ENCODE peak calls at places on chromosomes 16 and 17, in seven cellular contexts. A is breast epithelium, T is ovary, G is adrenal gland, Y is transverse colon, W is sigmoid colon, K is A549. S is an unnamed sample.

GRCh38 chr16:30925646-30926332 is 2.4 kb downstream of the FBXL19 start:
- DNase-seq in A (no peak), T (peak; percentile 36), G (no peak), Y (no peak), W (no peak), K (no peak), S (peak; percentile 85)

GRCh38 chr16:70751593-70751992 is 49.4 kb downstream of the VAC14 start:
- DNase-seq in A (no peak), T (no peak), G (no peak), Y (peak; percentile 33), W (no peak), K (no peak), S (peak; percentile 83)

GRCh38 chr16:31472559-31473203 is 729 bp downstream of the TGFB1I1 start:
- DNase-seq in A (peak; percentile 81), T (peak; percentile 96), G (peak; percentile 88), Y (peak; percentile 93), W (peak; percentile 99), K (peak; percentile 89), S (peak; percentile 80)

GRCh38 chr17:68821860-68822693 is 133.1 kb downstream of the ABCA8 start:
- DNase-seq in A (no peak), T (no peak), G (peak; percentile 54), Y (no peak), W (no peak), K (peak; percentile 77), S (no peak)

GRCh38 chr16:55349867-55350266 is 25.9 kb downstream of the IRX6 start:
- DNase-seq in A (no peak), T (no peak), G (no peak), Y (no peak), W (no peak), K (no peak), S (no peak)

GRCh38 chr17:77770331-77771105 is 188.0 kb upstream of the TNRC6C start:
- DNase-seq in A (no peak), T (no peak), G (no peak), Y (no peak), W (no peak), K (no peak), S (no peak)

GRCh38 chr17:77566151-77566550 is 392.4 kb upstream of the TNRC6C start:
- DNase-seq in A (peak; percentile 41), T (no peak), G (no peak), Y (no peak), W (no peak), K (no peak), S (peak; percentile 7)

GRCh38 chr16:49859139-49859947 is 3.4 kb upstream of the ZNF423 start:
- DNase-seq in A (no peak), T (peak; percentile 83), G (peak; percentile 60), Y (peak; percentile 67), W (peak; percentile 83), K (no peak), S (no peak)

GRCh38 chr16:46774743-46775177 is 26.6 kb upstream of the MYLK3 start:
- DNase-seq in A (no peak), T (no peak), G (no peak), Y (no peak), W (no peak), K (no peak), S (no peak)

GRCh38 chr17:64214950-64215349 is 48.1 kb downstream of the TEX2 start:
- DNase-seq in A (no peak), T (no peak), G (no peak), Y (no peak), W (no peak), K (no peak), S (no peak)

GRCh38 chr17:30380106-30380420 is 1.3 kb downstream of the CPD start:
- DNase-seq in A (no peak), T (no peak), G (no peak), Y (no peak), W (no peak), K (no peak), S (no peak)

GRCh38 chr16:49890876-49891275 is 35.0 kb upstream of the ZNF423 start:
- DNase-seq in A (no peak), T (no peak), G (no peak), Y (peak; percentile 72), W (no peak), K (no peak), S (no peak)

GRCh38 chr17:13541032-13541480 is 60.7 kb downstream of the HS3ST3A1 start:
- DNase-seq in A (no peak), T (peak; percentile 28), G (no peak), Y (no peak), W (no peak), K (peak; percentile 6), S (no peak)

GRCh38 chr16:58094791-58095574 is 34.2 kb downstream of the CFAP20 start:
- DNase-seq in A (no peak), T (no peak), G (no peak), Y (no peak), W (no peak), K (no peak), S (no peak)

GRCh38 chr16:23160574-23160973 is 11.3 kb upstream of the USP31 start:
- DNase-seq in A (no peak), T (no peak), G (no peak), Y (no peak), W (no peak), K (no peak), S (no peak)

GRCh38 chr16:23156110-23156509 is 6.9 kb upstream of the USP31 start:
- DNase-seq in A (no peak), T (no peak), G (no peak), Y (no peak), W (no peak), K (no peak), S (no peak)

GRCh38 chr16:23160082-23160481 is 10.8 kb upstream of the USP31 start:
- DNase-seq in A (no peak), T (no peak), G (no peak), Y (no peak), W (no peak), K (no peak), S (no peak)

GRCh38 chr16:23156946-23157460 is 7.8 kb upstream of the USP31 start:
- DNase-seq in A (no peak), T (no peak), G (no peak), Y (no peak), W (no peak), K (no peak), S (no peak)

DNA sequence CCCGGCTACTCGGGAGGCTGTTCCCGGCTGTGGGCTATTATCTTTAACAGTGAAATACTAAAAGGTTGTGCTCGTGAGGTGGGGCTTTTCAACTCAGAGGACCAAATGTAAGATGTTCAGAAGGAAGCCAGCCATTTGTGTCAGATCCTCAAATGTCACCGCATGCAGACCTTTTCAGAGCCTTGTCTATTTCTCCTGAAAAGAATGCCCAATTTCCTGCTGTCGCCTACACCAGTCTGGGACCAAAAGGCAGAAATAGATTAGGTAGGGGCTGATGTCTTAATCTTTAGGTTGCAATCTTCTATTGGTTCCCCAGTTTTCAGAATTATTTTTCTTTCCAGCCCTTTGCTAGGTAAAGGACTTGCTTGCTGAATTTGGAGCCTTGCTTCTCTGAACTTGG is 8.9 kb upstream of the USP31 start:
- DNase-seq in A (no peak), T (no peak), G (no peak), Y (no peak), W (no peak), K (no peak), S (no peak)
- TF ChIP-seq CTCF in A (no peak), T (no peak), G (no peak), Y (no peak), W (no peak), K (no peak), S (no peak)

GRCh38 chr16:12470311-12471229 is 333.1 kb downstream of the CPPED1 start:
- DNase-seq in A (no peak), T (peak; percentile 74), G (no peak), Y (no peak), W (peak; percentile 69), K (no peak), S (no peak)

GRCh38 chr16:12463961-12464360 is 339.7 kb downstream of the CPPED1 start:
- DNase-seq in A (no peak), T (no peak), G (no peak), Y (no peak), W (no peak), K (no peak), S (no peak)

GRCh38 chr16:12467418-12468210 is 336.1 kb downstream of the CPPED1 start:
- DNase-seq in A (no peak), T (no peak), G (no peak), Y (no peak), W (peak; percentile 50), K (no peak), S (no peak)

GRCh38 chr16:12471383-12471782 is 332.3 kb downstream of the CPPED1 start:
- DNase-seq in A (no peak), T (no peak), G (no peak), Y (no peak), W (peak; percentile 30), K (no peak), S (no peak)

GRCh38 chr16:12468552-12468951 is 335.1 kb downstream of the CPPED1 start:
- DNase-seq in A (no peak), T (no peak), G (no peak), Y (no peak), W (peak; percentile 46), K (no peak), S (no peak)
- H3K27ac ChIP-seq in A (no peak overlapping the region), T (no peak overlapping the region), G (no peak overlapping the region), Y (no peak overlapping the region), W (no peak overlapping the region), K (no peak overlapping the region), S (no peak overlapping the region)

DNA sequence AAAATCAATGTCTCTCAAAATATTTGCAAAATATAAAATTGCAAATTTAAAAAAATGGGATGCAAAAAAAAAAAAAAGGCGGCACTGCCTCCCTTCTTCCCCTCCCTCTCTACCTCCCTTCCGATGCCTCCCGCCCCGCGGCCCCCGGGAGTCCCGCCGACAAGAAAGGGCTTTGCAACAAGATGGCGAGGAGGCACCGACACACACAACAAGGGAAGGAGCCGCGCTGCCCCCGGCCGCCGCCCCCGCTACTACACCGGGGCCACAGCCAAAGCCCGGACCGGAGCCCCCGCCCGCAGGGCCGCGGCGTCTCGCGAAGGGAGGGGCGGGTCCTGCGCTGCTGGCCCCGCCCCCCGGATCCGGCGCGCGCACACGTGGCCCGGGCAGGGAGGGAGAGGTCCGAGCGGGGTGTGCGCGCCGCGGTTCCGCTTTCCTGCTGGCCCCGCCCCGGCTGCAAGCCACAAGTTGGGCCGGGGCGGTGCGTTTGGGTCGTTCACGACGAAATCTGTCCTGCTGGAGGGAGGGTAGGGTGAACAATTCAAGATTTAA is at the start of gene MNT:
- DNase-seq in A (peak; percentile 95), T (peak; percentile 92), G (peak; percentile 96), Y (peak; percentile 96), W (peak; percentile 98), K (peak; percentile 93), S (peak; percentile 99)
- TF ChIP-seq POLR2A in A (no peak), T (peak; percentile 76), G (peak; percentile 94), Y (peak; percentile 80), W (no peak), K (peak; percentile 18), S (peak; percentile 19)

GRCh38 chr16:80612461-80613017 is 71.7 kb downstream of the DYNLRB2 start:
- DNase-seq in A (no peak), T (no peak), G (no peak), Y (no peak), W (no peak), K (no peak), S (peak; percentile 50)

GRCh38 chr16:80615751-80616150 is 75.0 kb downstream of the DYNLRB2 start:
- DNase-seq in A (no peak), T (no peak), G (no peak), Y (no peak), W (no peak), K (no peak), S (no peak)

GRCh38 chr16:80611930-80612327 is 71.1 kb downstream of the DYNLRB2 start:
- DNase-seq in A (no peak), T (no peak), G (no peak), Y (no peak), W (no peak), K (no peak), S (peak; percentile 42)

GRCh38 chr16:80616362-80616761 is 75.6 kb downstream of the DYNLRB2 start:
- DNase-seq in A (no peak), T (no peak), G (no peak), Y (no peak), W (no peak), K (no peak), S (no peak)

GRCh38 chr16:80614908-80615696 is 74.3 kb downstream of the DYNLRB2 start:
- DNase-seq in A (no peak), T (no peak), G (no peak), Y (no peak), W (no peak), K (peak; percentile 53), S (no peak)
- TF ChIP-seq CTCF in A (peak; percentile 25), T (no peak), G (no peak), Y (no peak), W (no peak), K (no peak), S (no peak)